ENCODE peak calls at places on chromosomes 3 and 15, in ten cellular contexts. I is LNCaP clone FGC, F is kidney, Y is stomach, A is Peyer's patch, T is lung, K is AG09319, N is right atrium auricular region, Q is WTC11, S is bronchial epithelial cell. B is an unnamed sample.

GRCh38 chr3:17985658-17986392 is 243.4 kb upstream of the TBC1D5 start:
- DNase-seq in T (no peak), N (no peak), K (no peak), S (no peak), Q (no peak), I (peak), F (no peak), A (no peak), Y (no peak), B (no peak)

GRCh38 chr15:92906563-92907081 is 6.5 kb downstream of the CHD2 start:
- DNase-seq in Q (no peak), F (no peak), S (peak), I (no peak), N (no peak), T (no peak), A (peak), K (no peak), Y (no peak), B (peak)

GRCh38 chr3:53202331-53203015 is 41.5 kb downstream of the PRKCD start:
- DNase-seq in I (no peak), Q (no peak), S (no peak), F (no peak), T (no peak), A (no peak), K (no peak), N (no peak), Y (no peak), B (no peak)

GRCh38 chr3:172853911-172854648 is 103.6 kb downstream of the ECT2 start:
- DNase-seq in I (no peak), S (no peak), Q (peak), N (no peak), T (no peak), F (no peak), K (no peak), Y (no peak), A (no peak), B (no peak)

GRCh38 chr3:152269423-152270144 is 855 bp downstream of the MBNL1 start:
- DNase-seq in F (peak), A (peak), Y (peak), T (peak), S (peak), I (peak), N (peak), K (peak), Q (no peak), B (no peak)

GRCh38 chr3:49020335-49021212 is 1.3 kb upstream of the NDUFAF3 start:
- DNase-seq in A (peak), S (no peak), F (peak), Y (peak), K (no peak), I (no peak), T (peak), N (no peak), Q (peak), B (peak)

GRCh38 chr3:2657971-2658370 is 452.2 kb downstream of the IL5RA start:
- DNase-seq in Q (no peak), A (no peak), Y (no peak), K (no peak), F (no peak), S (no peak), N (no peak), I (no peak), T (no peak), B (no peak)

GRCh38 chr3:52253314-52254260 is 8.0 kb downstream of the PPM1M start:
- DNase-seq in A (peak), K (no peak), Y (peak), Q (no peak), F (peak), I (no peak), S (peak), T (no peak), N (peak), B (peak)

GRCh38 chr3:194598771-194599557 is 34.3 kb downstream of the TMEM44 start:
- DNase-seq in T (no peak), K (no peak), Y (no peak), Q (no peak), S (no peak), N (no peak), I (no peak), F (peak), A (no peak), B (no peak)

GRCh38 chr3:102400142-102400541 is 34.7 kb upstream of the ZPLD1 start:
- DNase-seq in S (peak), K (no peak), Q (no peak), F (no peak), Y (no peak), I (no peak), T (no peak), N (no peak), A (no peak), B (no peak)

GRCh38 chr3:65878831-65879230 is 159.9 kb downstream of the MAGI1 start:
- DNase-seq in Y (no peak), T (no peak), N (no peak), K (no peak), Q (peak), I (no peak), S (no peak), A (no peak), F (no peak), B (no peak)

GRCh38 chr3:47743855-47744254 is 37.8 kb downstream of the SMARCC1 start:
- DNase-seq in T (no peak), Y (no peak), F (no peak), A (no peak), I (no peak), N (no peak), K (no peak), S (no peak), Q (no peak), B (no peak)

GRCh38 chr3:125313060-125313635 is 62.0 kb downstream of the ZNF148 start:
- DNase-seq in K (no peak), F (no peak), Q (no peak), Y (no peak), S (peak), A (no peak), N (no peak), T (no peak), I (no peak), B (no peak)

GRCh38 chr3:64799606-64800005 is 111.8 kb upstream of the ADAMTS9 start:
- DNase-seq in S (no peak), Y (no peak), K (no peak), A (no peak), Q (no peak), N (no peak), T (no peak), F (no peak), I (no peak), B (no peak)

GRCh38 chr15:55387027-55387426 is 21.1 kb downstream of the CCPG1 start:
- DNase-seq in Q (no peak), S (peak), Y (no peak), T (no peak), N (no peak), A (no peak), F (no peak), K (no peak), I (no peak), B (no peak)

GRCh38 chr3:129413687-129414506 is 14.5 kb downstream of the EFCAB12 start:
- DNase-seq in A (no peak), T (no peak), S (peak), Y (no peak), N (no peak), Q (no peak), K (peak), F (no peak), I (no peak), B (peak)

GRCh38 chr3:127734754-127735473 is 62.2 kb downstream of the ABTB1 start:
- DNase-seq in Y (no peak), T (no peak), S (peak), F (no peak), N (no peak), Q (no peak), I (no peak), K (peak), A (no peak), B (no peak)

GRCh38 chr3:41176554-41176953 is 22.8 kb upstream of the CTNNB1 start:
- DNase-seq in F (no peak), I (no peak), A (no peak), Y (no peak), Q (no peak), N (no peak), S (no peak), K (no peak), T (no peak), B (no peak)

GRCh38 chr3:123002100-123002748 is 25.3 kb downstream of the SEMA5B start:
- DNase-seq in F (no peak), N (no peak), Q (no peak), I (no peak), S (no peak), A (no peak), K (no peak), Y (no peak), T (no peak), B (no peak)

GRCh38 chr3:52704611-52705437 is 767 bp downstream of the GLT8D1 start:
- DNase-seq in Q (no peak), Y (no peak), S (no peak), I (no peak), F (no peak), N (peak), T (no peak), A (no peak), K (no peak), B (peak)

GRCh38 chr15:27250223-27250622 is 279.2 kb downstream of the GABRG3 start:
- DNase-seq in I (peak), T (no peak), N (no peak), S (no peak), F (no peak), A (no peak), K (no peak), Q (no peak), Y (no peak), B (no peak)

GRCh38 chr3:48013288-48013980 is 2.8 kb downstream of the MAP4 start:
- DNase-seq in T (no peak), A (no peak), S (peak), Q (no peak), Y (peak), I (peak), K (peak), F (no peak), N (no peak), B (no peak)

GRCh38 chr3:12590096-12590495 is 33.2 kb downstream of the MKRN2 start:
- DNase-seq in I (no peak), Y (no peak), S (no peak), F (no peak), N (no peak), A (no peak), K (no peak), Q (no peak), T (no peak), B (no peak)

GRCh38 chr3:143070977-143071551 is 48.5 kb upstream of the CHST2 start:
- DNase-seq in Q (no peak), T (no peak), K (peak), Y (no peak), I (no peak), F (no peak), A (no peak), N (no peak), S (peak), B (no peak)

GRCh38 chr3:57918123-57918837 is 89.9 kb upstream of the FLNB start:
- DNase-seq in N (no peak), S (peak), F (no peak), A (no peak), T (no peak), Y (no peak), Q (no peak), I (peak), K (peak), B (no peak)

GRCh38 chr3:160260587-160261270 is 35.5 kb downstream of the C3orf80 start:
- DNase-seq in S (no peak), F (no peak), K (no peak), I (no peak), Y (no peak), A (no peak), T (no peak), Q (no peak), N (no peak), B (no peak)

GRCh38 chr3:195177432-195178123 is 93.4 kb downstream of the XXYLT1 start:
- DNase-seq in N (no peak), S (no peak), T (no peak), A (no peak), I (no peak), F (no peak), Q (no peak), Y (no peak), K (no peak), B (no peak)

GRCh38 chr3:141066593-141066860 is 15.4 kb downstream of the SPSB4 start:
- DNase-seq in T (no peak), Y (no peak), F (no peak), K (no peak), A (no peak), I (no peak), Q (no peak), S (no peak), N (no peak), B (no peak)

GRCh38 chr3:124296416-124296815 is 304.5 kb upstream of the ROPN1 start:
- DNase-seq in A (no peak), K (no peak), T (no peak), Y (no peak), Q (no peak), N (no peak), S (no peak), I (no peak), F (no peak), B (no peak)

GRCh38 chr3:29247088-29247745 is 33.7 kb upstream of the RBMS3 start:
- DNase-seq in Y (no peak), S (peak), N (no peak), I (no peak), T (no peak), A (no peak), F (no peak), Q (no peak), K (no peak), B (no peak)

GRCh38 chr3:113245775-113246174 is 34.4 kb downstream of the BOC start:
- DNase-seq in Y (no peak), Q (no peak), I (no peak), N (peak), A (no peak), S (no peak), F (no peak), T (no peak), K (no peak), B (no peak)

GRCh38 chr15:94387854-94388441 is 156.6 kb downstream of the MCTP2 start:
- DNase-seq in I (no peak), Q (no peak), F (no peak), S (no peak), T (no peak), N (no peak), K (no peak), Y (no peak), A (peak), B (no peak)

GRCh38 chr15:94383706-94384105 is 152.3 kb downstream of the MCTP2 start:
- DNase-seq in A (no peak), I (no peak), N (no peak), T (no peak), S (peak), Q (no peak), K (no peak), F (no peak), Y (no peak), B (no peak)

GRCh38 chr15:94383041-94383440 is 151.7 kb downstream of the MCTP2 start:
- DNase-seq in N (no peak), A (no peak), I (no peak), F (no peak), K (no peak), S (no peak), Q (no peak), T (no peak), Y (no peak), B (no peak)

GRCh38 chr15:94385441-94385840 is 154.1 kb downstream of the MCTP2 start:
- DNase-seq in Q (no peak), A (no peak), I (no peak), N (no peak), Y (no peak), K (no peak), T (no peak), F (no peak), S (no peak), B (no peak)

DNA sequence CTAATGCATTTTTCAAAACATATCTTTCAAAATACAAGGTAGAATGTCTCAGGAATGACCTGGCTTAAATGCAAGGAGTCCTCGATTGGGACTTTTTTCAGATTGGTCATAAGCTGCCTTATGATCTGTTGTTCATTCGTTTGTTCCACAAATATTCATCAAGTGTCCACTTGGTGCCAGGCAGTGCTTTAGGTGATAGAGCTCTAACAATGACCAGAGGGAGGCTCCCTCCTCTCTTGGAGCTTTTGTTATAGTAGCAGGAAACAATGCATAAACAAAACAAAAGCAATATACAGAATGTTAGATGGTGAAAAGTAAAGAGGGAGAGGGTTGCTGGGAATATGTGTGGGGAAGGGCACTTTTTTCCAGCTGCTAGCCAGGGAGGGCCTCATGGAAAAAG is 156.1 kb downstream of the MCTP2 start:
- DNase-seq in T (no peak), I (no peak), Q (no peak), K (no peak), F (no peak), N (no peak), Y (no peak), A (no peak), S (no peak), B (no peak)
- TF ChIP-seq CTCF in T (no peak), I (no peak), Q (no peak), K (no peak), F (no peak), N (no peak), Y (no peak), A (no peak), S (no peak), B (no peak)

GRCh38 chr15:101141926-101142527 is 109.8 kb downstream of the CHSY1 start:
- DNase-seq in K (no peak), Q (no peak), I (no peak), Y (no peak), S (no peak), N (no peak), F (no peak), T (no peak), A (no peak), B (no peak)

GRCh38 chr15:101145362-101145761 is 106.5 kb downstream of the CHSY1 start:
- DNase-seq in I (no peak), Q (no peak), A (no peak), K (no peak), Y (no peak), T (no peak), S (no peak), F (no peak), N (no peak), B (no peak)

GRCh38 chr15:101142711-101143110 is 109.1 kb downstream of the CHSY1 start:
- DNase-seq in I (no peak), Y (no peak), Q (no peak), N (no peak), F (no peak), T (no peak), A (no peak), S (no peak), K (no peak), B (no peak)

GRCh38 chr15:101140697-101141065 is 111.2 kb downstream of the CHSY1 start:
- DNase-seq in T (no peak), S (no peak), Q (no peak), N (no peak), K (no peak), Y (no peak), A (no peak), F (peak), I (no peak), B (no peak)

DNA sequence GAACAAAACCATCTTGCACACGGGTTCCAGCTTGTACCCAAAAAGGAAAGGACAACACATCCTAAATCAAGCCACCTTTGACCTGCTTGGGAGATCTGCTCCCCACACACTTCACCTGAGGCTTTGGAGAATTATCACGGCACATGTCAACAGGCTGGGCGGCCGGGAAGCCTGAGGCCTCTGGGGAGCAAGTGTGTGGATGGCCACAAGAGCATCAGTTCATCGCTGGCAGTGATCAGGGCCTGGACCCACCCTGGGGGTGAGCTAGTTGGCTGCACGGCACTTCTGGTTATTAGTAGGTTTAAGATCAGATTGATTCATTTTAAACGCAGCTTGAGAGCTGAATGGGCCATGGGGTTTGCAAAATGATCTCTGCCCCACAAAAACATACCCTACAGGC is 108.5 kb downstream of the CHSY1 start:
- DNase-seq in Y (no peak), N (no peak), T (no peak), Q (no peak), F (no peak), A (no peak), I (no peak), S (peak), K (no peak), B (no peak)
- TF ChIP-seq CTCF in Y (no peak), N (no peak), T (no peak), Q (no peak), F (no peak), A (no peak), I (no peak), S (no peak), K (no peak), B (no peak)

GRCh38 chr3:178325330-178325729 is 210.9 kb upstream of the KCNMB2 start:
- DNase-seq in T (no peak), Q (no peak), F (no peak), S (peak), A (no peak), N (no peak), Y (no peak), K (peak), I (peak), B (no peak)
- TF ChIP-seq CTCF in T (no peak), Q (no peak), F (peak), S (peak), A (no peak), N (peak), Y (peak), K (peak), I (peak), B (no peak)

GRCh38 chr3:99498544-99499234 is 139.7 kb upstream of the COL8A1 start:
- DNase-seq in F (no peak), T (no peak), I (no peak), Y (no peak), Q (no peak), N (no peak), A (no peak), K (no peak), S (no peak), B (no peak)
- TF ChIP-seq CTCF in F (no peak), T (no peak), I (no peak), Y (no peak), Q (no peak), N (no peak), A (no peak), K (no peak), S (no peak), B (no peak)

DNA sequence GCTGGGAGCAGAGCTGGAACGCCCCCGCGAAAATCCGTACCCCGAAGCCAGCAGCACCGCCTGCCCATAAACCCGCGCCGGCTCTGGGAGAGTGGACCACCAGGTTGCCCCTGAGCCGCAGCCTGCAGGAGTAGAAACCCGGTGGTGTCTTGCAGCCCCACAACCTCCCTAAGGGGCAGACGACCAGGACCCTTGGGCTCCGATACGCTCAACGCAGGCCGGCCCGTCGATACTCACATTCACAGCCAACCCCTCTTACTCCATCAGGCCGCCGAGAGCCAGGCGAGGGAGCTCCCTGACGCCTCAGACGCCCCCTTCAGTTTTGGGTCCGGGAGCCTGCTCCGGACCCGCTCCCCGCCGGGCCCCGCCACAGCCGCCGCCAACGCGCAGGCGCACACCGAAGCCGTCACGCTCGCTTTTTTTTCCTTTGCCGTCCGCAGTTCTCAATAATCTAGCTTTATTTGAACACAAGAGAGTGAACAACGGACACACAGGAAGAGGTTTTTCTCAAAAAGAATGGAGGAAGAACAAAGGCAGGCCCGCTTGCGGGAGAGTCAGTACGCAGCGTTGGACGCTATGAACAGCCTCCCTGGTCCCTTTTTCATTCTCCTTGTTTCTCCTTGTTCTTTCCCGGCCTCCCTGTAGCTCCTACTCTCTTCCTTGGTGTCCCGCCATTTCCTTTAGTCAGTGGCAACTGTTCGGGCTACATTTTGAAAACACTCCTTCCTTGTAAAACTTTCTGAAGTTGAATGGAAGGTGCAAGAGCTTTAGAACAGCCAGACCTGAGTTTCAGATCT is at the start of gene ZNF106:
- DNase-seq in K (peak), F (peak), S (peak), I (peak), Y (peak), Q (peak), N (peak), T (peak), A (peak), B (peak)
- TF ChIP-seq CTCF in K (peak), F (no peak), S (no peak), I (peak), Y (no peak), Q (no peak), N (no peak), T (no peak), A (no peak), B (no peak)

B was measured in GM20000.